ENCODE peak calls at places on chromosomes 3 and 15, in seven cellular contexts. A, C, H, Q, R, Z and W are unnamed samples.

GRCh38 chr15:41969851-41970431 is 2.4 kb downstream of the EHD4 start:
- DNase-seq in A (no peak), C (no peak), H (no peak), Q (peak), R (peak), Z (no peak), W (peak)

GRCh38 chr3:99883138-99883461 is 65.4 kb downstream of the CMSS1 start:
- DNase-seq in A (no peak), C (no peak), H (no peak), Q (no peak), R (no peak), Z (no peak), W (no peak)

GRCh38 chr3:100761951-100762350 is 52.7 kb downstream of the TFG start:
- DNase-seq in A (no peak), C (no peak), H (no peak), Q (no peak), R (no peak), Z (no peak), W (no peak)

GRCh38 chr15:49301562-49301961 is 121.5 kb upstream of the FGF7 start:
- DNase-seq in A (no peak), C (no peak), H (no peak), Q (no peak), R (no peak), Z (no peak), W (peak)

GRCh38 chr3:12316721-12317351 is 28.0 kb downstream of the PPARG start:
- DNase-seq in A (no peak), C (peak), H (no peak), Q (no peak), R (no peak), Z (no peak), W (peak)

GRCh38 chr3:117165611-117166051 is 456.1 kb downstream of the TUSC7 start:
- DNase-seq in A (no peak), C (peak), H (peak), Q (no peak), R (no peak), Z (no peak), W (no peak)

GRCh38 chr3:198028718-198029117 is 68.7 kb downstream of the LMLN start:
- DNase-seq in A (peak), C (no peak), H (peak), Q (no peak), R (no peak), Z (no peak), W (no peak)

GRCh38 chr3:187935623-187936156 is 190.4 kb upstream of the BCL6 start:
- DNase-seq in A (no peak), C (no peak), H (no peak), Q (no peak), R (peak), Z (no peak), W (no peak)

GRCh38 chr15:68807249-68807648 is 13.4 kb downstream of the ANP32A start:
- DNase-seq in A (no peak), C (no peak), H (no peak), Q (no peak), R (no peak), Z (no peak), W (no peak)

GRCh38 chr15:89143503-89144162 is 55.4 kb downstream of the ABHD2 start:
- DNase-seq in A (peak), C (no peak), H (no peak), Q (no peak), R (no peak), Z (peak), W (peak)